ENCODE peak calls at places on chromosomes 5 and 9, in eight cellular contexts. One of them, this sample, is unnamed.

GRCh38 chr5:172107606-172108005 is 80.4 kb downstream of the STK10 start:
- DNase-seq in effector memory CD4-positive, alpha-beta T cell: no peak
- DNase-seq in endothelial cell: no peak
- DNase-seq in amniotic stem cell: peak
- DNase-seq in NCI-H345: no peak
- DNase-seq in activated CD8-positive, alpha-beta T cell treated with anti-CD3 and anti-CD28 coated beads for 36 hours: no peak
- DNase-seq in central memory CD8-positive, alpha-beta T cell: no peak
- DNase-seq in T-helper 1 cell: no peak
- DNase-seq in this sample: peak

GRCh38 chr5:82314964-82315728 is 37.0 kb upstream of the RPS23 start:
- DNase-seq in effector memory CD4-positive, alpha-beta T cell: no peak
- DNase-seq in endothelial cell: no peak
- DNase-seq in amniotic stem cell: no peak
- DNase-seq in NCI-H345: no peak
- DNase-seq in activated CD8-positive, alpha-beta T cell treated with anti-CD3 and anti-CD28 coated beads for 36 hours: no peak
- DNase-seq in central memory CD8-positive, alpha-beta T cell: no peak
- DNase-seq in T-helper 1 cell: no peak
- DNase-seq in this sample: no peak

GRCh38 chr5:175847503-175847902 is 23.9 kb upstream of the CPLX2 start:
- DNase-seq in effector memory CD4-positive, alpha-beta T cell: no peak
- DNase-seq in endothelial cell: peak
- DNase-seq in amniotic stem cell: no peak
- DNase-seq in NCI-H345: no peak
- DNase-seq in activated CD8-positive, alpha-beta T cell treated with anti-CD3 and anti-CD28 coated beads for 36 hours: peak
- DNase-seq in central memory CD8-positive, alpha-beta T cell: no peak
- DNase-seq in T-helper 1 cell: peak
- DNase-seq in this sample: no peak

GRCh38 chr5:166758151-166758550 is 1533.3 kb upstream of the WWC1 start:
- DNase-seq in effector memory CD4-positive, alpha-beta T cell: no peak
- DNase-seq in endothelial cell: no peak
- DNase-seq in amniotic stem cell: no peak
- DNase-seq in NCI-H345: no peak
- DNase-seq in activated CD8-positive, alpha-beta T cell treated with anti-CD3 and anti-CD28 coated beads for 36 hours: no peak
- DNase-seq in central memory CD8-positive, alpha-beta T cell: no peak
- DNase-seq in T-helper 1 cell: no peak
- DNase-seq in this sample: no peak

GRCh38 chr9:112487799-112488345 is 1.2 kb downstream of the KIAA1958 start:
- DNase-seq in effector memory CD4-positive, alpha-beta T cell: no peak
- DNase-seq in endothelial cell: no peak
- DNase-seq in amniotic stem cell: no peak
- DNase-seq in NCI-H345: no peak
- DNase-seq in activated CD8-positive, alpha-beta T cell treated with anti-CD3 and anti-CD28 coated beads for 36 hours: no peak
- DNase-seq in central memory CD8-positive, alpha-beta T cell: no peak
- DNase-seq in T-helper 1 cell: no peak
- DNase-seq in this sample: no peak

GRCh38 chr5:126998895-126999570 is 31.3 kb downstream of the MARCHF3 start:
- DNase-seq in effector memory CD4-positive, alpha-beta T cell: no peak
- DNase-seq in endothelial cell: no peak
- DNase-seq in amniotic stem cell: no peak
- DNase-seq in NCI-H345: no peak
- DNase-seq in activated CD8-positive, alpha-beta T cell treated with anti-CD3 and anti-CD28 coated beads for 36 hours: no peak
- DNase-seq in central memory CD8-positive, alpha-beta T cell: no peak
- DNase-seq in T-helper 1 cell: no peak
- DNase-seq in this sample: no peak

GRCh38 chr9:23088932-23089364 is 642.3 kb downstream of the DMRTA1 start:
- DNase-seq in effector memory CD4-positive, alpha-beta T cell: no peak
- DNase-seq in endothelial cell: peak
- DNase-seq in amniotic stem cell: no peak
- DNase-seq in NCI-H345: no peak
- DNase-seq in activated CD8-positive, alpha-beta T cell treated with anti-CD3 and anti-CD28 coated beads for 36 hours: no peak
- DNase-seq in central memory CD8-positive, alpha-beta T cell: no peak
- DNase-seq in T-helper 1 cell: no peak
- DNase-seq in this sample: no peak

GRCh38 chr5:166803058-166803457 is 1488.4 kb upstream of the WWC1 start:
- DNase-seq in effector memory CD4-positive, alpha-beta T cell: no peak
- DNase-seq in endothelial cell: no peak
- DNase-seq in amniotic stem cell: no peak
- DNase-seq in NCI-H345: no peak
- DNase-seq in activated CD8-positive, alpha-beta T cell treated with anti-CD3 and anti-CD28 coated beads for 36 hours: no peak
- DNase-seq in central memory CD8-positive, alpha-beta T cell: no peak
- DNase-seq in T-helper 1 cell: no peak
- DNase-seq in this sample: no peak

GRCh38 chr5:175246242-175246891 is 197.6 kb downstream of the DRD1 start:
- DNase-seq in effector memory CD4-positive, alpha-beta T cell: no peak
- DNase-seq in endothelial cell: no peak
- DNase-seq in amniotic stem cell: no peak
- DNase-seq in NCI-H345: no peak
- DNase-seq in activated CD8-positive, alpha-beta T cell treated with anti-CD3 and anti-CD28 coated beads for 36 hours: peak
- DNase-seq in central memory CD8-positive, alpha-beta T cell: no peak
- DNase-seq in T-helper 1 cell: peak
- DNase-seq in this sample: peak

GRCh38 chr5:178116406-178116885 is 3.1 kb downstream of the N4BP3 start:
- DNase-seq in effector memory CD4-positive, alpha-beta T cell: peak
- DNase-seq in endothelial cell: no peak
- DNase-seq in amniotic stem cell: no peak
- DNase-seq in NCI-H345: no peak
- DNase-seq in activated CD8-positive, alpha-beta T cell treated with anti-CD3 and anti-CD28 coated beads for 36 hours: peak
- DNase-seq in central memory CD8-positive, alpha-beta T cell: peak
- DNase-seq in T-helper 1 cell: peak
- DNase-seq in this sample: no peak

GRCh38 chr9:14004110-14004509 is 309.8 kb downstream of the NFIB start:
- DNase-seq in effector memory CD4-positive, alpha-beta T cell: no peak
- DNase-seq in endothelial cell: no peak
- DNase-seq in amniotic stem cell: no peak
- DNase-seq in NCI-H345: no peak
- DNase-seq in activated CD8-positive, alpha-beta T cell treated with anti-CD3 and anti-CD28 coated beads for 36 hours: no peak
- DNase-seq in central memory CD8-positive, alpha-beta T cell: no peak
- DNase-seq in T-helper 1 cell: no peak
- DNase-seq in this sample: no peak

GRCh38 chr9:125867752-125868400 is 120.7 kb downstream of the PBX3 start:
- DNase-seq in effector memory CD4-positive, alpha-beta T cell: no peak
- DNase-seq in endothelial cell: no peak
- DNase-seq in amniotic stem cell: no peak
- DNase-seq in NCI-H345: peak
- DNase-seq in activated CD8-positive, alpha-beta T cell treated with anti-CD3 and anti-CD28 coated beads for 36 hours: no peak
- DNase-seq in central memory CD8-positive, alpha-beta T cell: no peak
- DNase-seq in T-helper 1 cell: no peak
- DNase-seq in this sample: no peak

GRCh38 chr5:133164759-133165158 is 112.9 kb downstream of the HSPA4 start:
- DNase-seq in effector memory CD4-positive, alpha-beta T cell: no peak
- DNase-seq in endothelial cell: no peak
- DNase-seq in amniotic stem cell: no peak
- DNase-seq in NCI-H345: no peak
- DNase-seq in activated CD8-positive, alpha-beta T cell treated with anti-CD3 and anti-CD28 coated beads for 36 hours: no peak
- DNase-seq in central memory CD8-positive, alpha-beta T cell: no peak
- DNase-seq in T-helper 1 cell: no peak
- DNase-seq in this sample: no peak

GRCh38 chr9:113154471-113154870 is 3.7 kb downstream of the SLC31A2 start:
- DNase-seq in effector memory CD4-positive, alpha-beta T cell: no peak
- DNase-seq in endothelial cell: no peak
- DNase-seq in amniotic stem cell: no peak
- DNase-seq in NCI-H345: no peak
- DNase-seq in activated CD8-positive, alpha-beta T cell treated with anti-CD3 and anti-CD28 coated beads for 36 hours: no peak
- DNase-seq in central memory CD8-positive, alpha-beta T cell: no peak
- DNase-seq in T-helper 1 cell: no peak
- DNase-seq in this sample: no peak

GRCh38 chr9:109274768-109275596 is 45.9 kb downstream of the EPB41L4B start:
- DNase-seq in effector memory CD4-positive, alpha-beta T cell: no peak
- DNase-seq in endothelial cell: no peak
- DNase-seq in amniotic stem cell: no peak
- DNase-seq in NCI-H345: peak
- DNase-seq in activated CD8-positive, alpha-beta T cell treated with anti-CD3 and anti-CD28 coated beads for 36 hours: no peak
- DNase-seq in central memory CD8-positive, alpha-beta T cell: no peak
- DNase-seq in T-helper 1 cell: no peak
- DNase-seq in this sample: no peak

GRCh38 chr5:140358738-140359310 is 1.2 kb upstream of the SLC4A9 start:
- DNase-seq in effector memory CD4-positive, alpha-beta T cell: no peak
- DNase-seq in endothelial cell: peak
- DNase-seq in amniotic stem cell: peak
- DNase-seq in NCI-H345: no peak
- DNase-seq in activated CD8-positive, alpha-beta T cell treated with anti-CD3 and anti-CD28 coated beads for 36 hours: no peak
- DNase-seq in central memory CD8-positive, alpha-beta T cell: no peak
- DNase-seq in T-helper 1 cell: no peak
- DNase-seq in this sample: no peak

GRCh38 chr9:91933556-91934352 is 16.3 kb downstream of the ROR2 start:
- DNase-seq in effector memory CD4-positive, alpha-beta T cell: no peak
- DNase-seq in endothelial cell: no peak
- DNase-seq in amniotic stem cell: no peak
- DNase-seq in NCI-H345: no peak
- DNase-seq in activated CD8-positive, alpha-beta T cell treated with anti-CD3 and anti-CD28 coated beads for 36 hours: no peak
- DNase-seq in central memory CD8-positive, alpha-beta T cell: no peak
- DNase-seq in T-helper 1 cell: no peak
- DNase-seq in this sample: no peak

GRCh38 chr5:93192683-93193082 is 388.3 kb downstream of the NR2F1-AS1 start:
- DNase-seq in effector memory CD4-positive, alpha-beta T cell: no peak
- DNase-seq in endothelial cell: no peak
- DNase-seq in amniotic stem cell: no peak
- DNase-seq in NCI-H345: no peak
- DNase-seq in activated CD8-positive, alpha-beta T cell treated with anti-CD3 and anti-CD28 coated beads for 36 hours: no peak
- DNase-seq in central memory CD8-positive, alpha-beta T cell: no peak
- DNase-seq in T-helper 1 cell: no peak
- DNase-seq in this sample: no peak

GRCh38 chr9:113355197-113355596 is 5.9 kb downstream of the BSPRY start:
- DNase-seq in effector memory CD4-positive, alpha-beta T cell: no peak
- DNase-seq in endothelial cell: no peak
- DNase-seq in amniotic stem cell: no peak
- DNase-seq in NCI-H345: no peak
- DNase-seq in activated CD8-positive, alpha-beta T cell treated with anti-CD3 and anti-CD28 coated beads for 36 hours: no peak
- DNase-seq in central memory CD8-positive, alpha-beta T cell: no peak
- DNase-seq in T-helper 1 cell: no peak
- DNase-seq in this sample: no peak

GRCh38 chr9:124251605-124252366 is 6.0 kb upstream of the NEK6 start:
- DNase-seq in effector memory CD4-positive, alpha-beta T cell: no peak
- DNase-seq in endothelial cell: no peak
- DNase-seq in amniotic stem cell: peak
- DNase-seq in NCI-H345: no peak
- DNase-seq in activated CD8-positive, alpha-beta T cell treated with anti-CD3 and anti-CD28 coated beads for 36 hours: no peak
- DNase-seq in central memory CD8-positive, alpha-beta T cell: no peak
- DNase-seq in T-helper 1 cell: no peak
- DNase-seq in this sample: no peak

GRCh38 chr5:110785356-110785755 is 46.5 kb downstream of the SLC25A46 start:
- DNase-seq in effector memory CD4-positive, alpha-beta T cell: no peak
- DNase-seq in endothelial cell: no peak
- DNase-seq in amniotic stem cell: no peak
- DNase-seq in NCI-H345: no peak
- DNase-seq in activated CD8-positive, alpha-beta T cell treated with anti-CD3 and anti-CD28 coated beads for 36 hours: no peak
- DNase-seq in central memory CD8-positive, alpha-beta T cell: no peak
- DNase-seq in T-helper 1 cell: no peak
- DNase-seq in this sample: peak

GRCh38 chr9:17236147-17236546 is 101.3 kb downstream of the CNTLN start:
- DNase-seq in effector memory CD4-positive, alpha-beta T cell: no peak
- DNase-seq in endothelial cell: no peak
- DNase-seq in amniotic stem cell: no peak
- DNase-seq in NCI-H345: no peak
- DNase-seq in activated CD8-positive, alpha-beta T cell treated with anti-CD3 and anti-CD28 coated beads for 36 hours: no peak
- DNase-seq in central memory CD8-positive, alpha-beta T cell: no peak
- DNase-seq in T-helper 1 cell: no peak
- DNase-seq in this sample: no peak

GRCh38 chr5:115098041-115098702 is 71.5 kb downstream of the TRIM36 start:
- DNase-seq in effector memory CD4-positive, alpha-beta T cell: no peak
- DNase-seq in endothelial cell: peak
- DNase-seq in amniotic stem cell: peak
- DNase-seq in NCI-H345: peak
- DNase-seq in activated CD8-positive, alpha-beta T cell treated with anti-CD3 and anti-CD28 coated beads for 36 hours: peak
- DNase-seq in central memory CD8-positive, alpha-beta T cell: no peak
- DNase-seq in T-helper 1 cell: peak
- DNase-seq in this sample: peak

GRCh38 chr5:1293997-1294838 is 650 bp downstream of the TERT start:
- DNase-seq in effector memory CD4-positive, alpha-beta T cell: no peak
- DNase-seq in endothelial cell: no peak
- DNase-seq in amniotic stem cell: no peak
- DNase-seq in NCI-H345: peak
- DNase-seq in activated CD8-positive, alpha-beta T cell treated with anti-CD3 and anti-CD28 coated beads for 36 hours: peak
- DNase-seq in central memory CD8-positive, alpha-beta T cell: no peak
- DNase-seq in T-helper 1 cell: no peak
- DNase-seq in this sample: no peak

GRCh38 chr5:75558221-75558620 is 46.5 kb downstream of the POLK start:
- DNase-seq in effector memory CD4-positive, alpha-beta T cell: no peak
- DNase-seq in endothelial cell: no peak
- DNase-seq in amniotic stem cell: no peak
- DNase-seq in NCI-H345: no peak
- DNase-seq in activated CD8-positive, alpha-beta T cell treated with anti-CD3 and anti-CD28 coated beads for 36 hours: no peak
- DNase-seq in central memory CD8-positive, alpha-beta T cell: no peak
- DNase-seq in T-helper 1 cell: no peak
- DNase-seq in this sample: no peak

GRCh38 chr9:130021123-130021522 is 21.9 kb downstream of the FNBP1 start:
- DNase-seq in effector memory CD4-positive, alpha-beta T cell: no peak
- DNase-seq in endothelial cell: no peak
- DNase-seq in amniotic stem cell: no peak
- DNase-seq in NCI-H345: no peak
- DNase-seq in activated CD8-positive, alpha-beta T cell treated with anti-CD3 and anti-CD28 coated beads for 36 hours: no peak
- DNase-seq in central memory CD8-positive, alpha-beta T cell: no peak
- DNase-seq in T-helper 1 cell: no peak
- DNase-seq in this sample: no peak

GRCh38 chr9:127945338-127945737 is 7.7 kb upstream of the DPM2 start:
- DNase-seq in effector memory CD4-positive, alpha-beta T cell: no peak
- DNase-seq in endothelial cell: no peak
- DNase-seq in amniotic stem cell: no peak
- DNase-seq in NCI-H345: no peak
- DNase-seq in activated CD8-positive, alpha-beta T cell treated with anti-CD3 and anti-CD28 coated beads for 36 hours: no peak
- DNase-seq in central memory CD8-positive, alpha-beta T cell: no peak
- DNase-seq in T-helper 1 cell: no peak
- DNase-seq in this sample: no peak

GRCh38 chr5:141369994-141370848 is at the start of gene PCDHGB3:
- DNase-seq in effector memory CD4-positive, alpha-beta T cell: no peak
- DNase-seq in endothelial cell: no peak
- DNase-seq in amniotic stem cell: no peak
- DNase-seq in NCI-H345: no peak
- DNase-seq in activated CD8-positive, alpha-beta T cell treated with anti-CD3 and anti-CD28 coated beads for 36 hours: peak
- DNase-seq in central memory CD8-positive, alpha-beta T cell: no peak
- DNase-seq in T-helper 1 cell: peak
- DNase-seq in this sample: no peak